ENCODE peak calls at places on chromosomes 13 and 19, in nine cellular contexts. Z is heart left ventricle, Q is MM.1S, U is GM23338, I is heart right ventricle, L is psoas muscle, E is foreskin keratinocyte, J is aorta, T is IMR-90. A is an unnamed sample.

GRCh38 chr13:46207828-46208227 is 3.9 kb upstream of the LRRC63 start:
- DNase-seq in Z (no peak), J (no peak), L (no peak), T (no peak), E (no peak), Q (no peak), I (no peak), U (peak; percentile 27), A (no peak)

GRCh38 chr13:72537400-72537780 is 190.0 kb downstream of the MZT1 start:
- DNase-seq in T (no peak), I (no peak), J (no peak), U (no peak), Q (no peak), E (no peak), L (no peak), Z (no peak), A (no peak)

GRCh38 chr13:75803982-75804381 is 167.9 kb downstream of the LMO7 start:
- DNase-seq in Q (no peak), Z (no peak), E (no peak), I (no peak), L (no peak), U (peak; percentile 15), J (no peak), T (no peak), A (no peak)

GRCh38 chr19:35403116-35403760 is 32.4 kb downstream of the GPR42 start:
- DNase-seq in T (no peak), E (no peak), J (no peak), U (no peak), L (no peak), Z (no peak), I (no peak), Q (no peak), A (no peak)

GRCh38 chr13:102203718-102204117 is 198.1 kb downstream of the FGF14 start:
- DNase-seq in Z (no peak), I (no peak), U (no peak), Q (no peak), T (no peak), E (no peak), J (no peak), L (no peak), A (no peak)

GRCh38 chr13:32225494-32225931 is 89.7 kb downstream of the ZAR1L start:
- DNase-seq in T (peak; percentile 92), U (peak; percentile 28), J (no peak), E (no peak), I (no peak), Q (no peak), L (no peak), Z (no peak), A (peak; percentile 89)

GRCh38 chr19:50994129-50994528 is 7.3 kb downstream of the KLK8 start:
- DNase-seq in U (no peak), L (no peak), J (no peak), Z (no peak), T (no peak), Q (no peak), E (peak; percentile 33), I (no peak), A (no peak)

GRCh38 chr13:40776681-40777165 is 5.7 kb upstream of the MRPS31 start:
- DNase-seq in I (no peak), L (no peak), T (peak; percentile 55), Q (no peak), E (peak; percentile 62), Z (no peak), J (no peak), U (no peak), A (no peak)

GRCh38 chr19:27775395-27775794 is 1437.6 kb downstream of the UQCRFS1 start:
- DNase-seq in I (no peak), Q (no peak), T (no peak), E (no peak), Z (no peak), L (no peak), J (no peak), U (no peak), A (no peak)

GRCh38 chr13:87274209-87274819 is 396.9 kb upstream of the SLITRK5 start:
- DNase-seq in Q (peak; percentile 43), J (no peak), I (no peak), Z (no peak), E (peak; percentile 39), U (peak; percentile 89), L (no peak), T (peak; percentile 47), A (peak; percentile 10)

DNA sequence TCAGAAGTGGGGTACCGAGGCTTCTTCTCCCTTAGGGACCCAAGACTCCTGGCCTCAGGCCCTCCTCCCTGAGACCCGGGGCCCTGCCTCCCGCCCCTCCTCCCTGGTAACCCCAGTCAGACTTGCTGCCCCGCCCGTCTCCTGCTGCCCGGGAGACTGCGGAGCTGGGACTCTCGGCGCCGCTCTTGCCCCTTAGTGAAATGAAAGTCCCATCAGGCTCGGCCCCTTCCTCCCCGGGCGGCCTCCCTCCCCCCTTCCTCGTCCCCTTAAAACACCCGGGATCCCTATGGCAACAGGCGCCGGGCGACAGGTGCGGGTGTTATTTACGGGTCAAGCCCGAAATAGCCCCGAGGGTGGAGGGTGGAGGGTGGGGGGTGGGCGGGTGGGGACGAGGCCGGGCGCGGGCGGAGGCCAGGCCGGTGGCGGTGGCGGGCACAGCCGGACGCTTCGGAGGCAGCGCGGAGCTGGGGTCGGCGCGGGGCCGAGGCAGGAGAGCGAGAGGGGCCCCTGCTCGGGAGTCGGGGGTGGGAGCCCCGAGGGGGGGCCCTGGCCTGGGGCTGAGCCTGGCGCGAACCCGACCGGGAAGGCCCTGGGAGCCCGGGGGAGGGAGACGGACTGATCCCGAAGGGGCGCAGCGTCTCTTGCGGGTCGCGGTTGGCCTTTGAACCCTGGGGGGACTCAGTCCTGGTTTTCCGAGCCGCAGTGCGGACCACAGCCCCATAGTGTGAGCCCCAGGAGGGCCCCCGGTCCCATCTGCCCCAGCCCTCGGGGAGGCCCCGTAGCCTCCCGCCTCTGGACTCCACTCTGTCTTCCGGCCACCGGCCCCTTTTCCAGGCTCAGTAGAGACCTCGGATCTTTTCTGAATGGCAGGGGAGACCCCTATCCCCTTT is at the start of gene CACNG6:
- DNase-seq in Z (no peak), E (no peak), U (peak; percentile 86), T (no peak), J (no peak), I (no peak), L (peak; percentile 88), Q (no peak), A (no peak)
- H3K27ac ChIP-seq in Z (no peak within 1 kb of the TSS), E (no peak within 1 kb of the TSS), U (no peak within 1 kb of the TSS), T (no peak within 1 kb of the TSS), J (no peak within 1 kb of the TSS), I (no peak within 1 kb of the TSS), L (peak within 1 kb of the TSS; percentile 96), Q (no peak within 1 kb of the TSS), A (no peak within 1 kb of the TSS)

DNA sequence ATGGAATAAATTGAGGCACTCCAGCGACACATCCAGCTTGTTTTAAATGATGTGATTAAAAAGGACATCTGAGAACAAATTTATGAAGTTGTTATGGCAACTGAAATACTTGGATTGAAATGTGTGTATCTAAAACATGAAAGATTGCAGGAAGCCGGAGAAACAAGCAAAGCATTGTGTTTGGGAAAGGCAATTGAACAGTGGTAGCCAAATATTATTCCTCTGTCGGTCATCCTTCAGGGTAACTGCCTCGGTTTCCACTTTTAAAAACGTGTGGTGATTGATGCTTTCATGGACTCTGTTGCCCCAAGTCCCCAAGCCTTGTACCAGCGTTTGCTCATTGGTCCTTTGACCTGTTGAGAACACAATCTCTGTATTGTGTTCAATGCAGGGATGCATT is 158.8 kb downstream of the TM9SF2 start:
- DNase-seq in I (no peak), L (no peak), T (no peak), Z (no peak), E (no peak), U (no peak), Q (no peak), J (no peak), A (no peak)
- H3K27ac ChIP-seq in I (no peak overlapping the region), L (no peak overlapping the region), T (no peak overlapping the region), Z (no peak overlapping the region), E (no peak overlapping the region), U (peak overlapping the region; percentile 92), Q (no peak overlapping the region), J (no peak overlapping the region), A (no peak overlapping the region)

GRCh38 chr13:84997858-84998257 is 801.4 kb downstream of the SLITRK6 start:
- DNase-seq in E (no peak), I (no peak), T (no peak), U (no peak), L (no peak), Z (no peak), J (no peak), Q (no peak), A (no peak)
- H3K27ac ChIP-seq in E (peak overlapping the region; percentile 12), I (no peak overlapping the region), T (no peak overlapping the region), U (no peak overlapping the region), L (no peak overlapping the region), Z (no peak overlapping the region), J (no peak overlapping the region), Q (no peak overlapping the region), A (no peak overlapping the region)

GRCh38 chr19:1478934-1479707 is at the start of gene C19orf25:
- DNase-seq in I (peak; percentile 95), Z (peak; percentile 98), Q (peak; percentile 99), J (peak; percentile 97), E (peak; percentile 85), T (peak; percentile 89), U (peak; percentile 98), L (peak; percentile 97), A (peak; percentile 78)
- H3K27ac ChIP-seq in I (peak within 1 kb of the TSS; percentile 79), Z (peak within 1 kb of the TSS; percentile 81), Q (peak within 1 kb of the TSS; percentile 66), J (no peak within 1 kb of the TSS), E (peak within 1 kb of the TSS; percentile 42), T (peak within 1 kb of the TSS; percentile 83), U (peak within 1 kb of the TSS; percentile 70), L (peak within 1 kb of the TSS; percentile 75), A (peak within 1 kb of the TSS; percentile 47)

GRCh38 chr13:50757021-50757420 is 86.5 kb downstream of the DLEU7 start:
- DNase-seq in Z (no peak), U (no peak), I (no peak), Q (no peak), T (no peak), J (no peak), E (peak; percentile 62), L (no peak), A (no peak)
- H3K27ac ChIP-seq in Z (no peak overlapping the region), U (no peak overlapping the region), I (no peak overlapping the region), Q (no peak overlapping the region), T (no peak overlapping the region), J (no peak overlapping the region), E (peak overlapping the region; percentile 67), L (no peak overlapping the region), A (no peak overlapping the region)

GRCh38 chr13:98390086-98390697 is 186.7 kb downstream of the STK24 start:
- DNase-seq in I (no peak), L (no peak), J (no peak), Z (no peak), T (peak; percentile 20), Q (no peak), U (no peak), E (no peak), A (no peak)
- H3K27ac ChIP-seq in I (peak overlapping the region; percentile 16), L (no peak overlapping the region), J (no peak overlapping the region), Z (no peak overlapping the region), T (no peak overlapping the region), Q (no peak overlapping the region), U (no peak overlapping the region), E (no peak overlapping the region), A (no peak overlapping the region)